ENCODE peak calls at places on chromosomes 3 and 15, in eight cellular contexts. D is ovary, V is neural progenitor cell, O is heart left ventricle, C is mucosa of descending colon, I is colonic mucosa, Q is upper lobe of right lung, B is ascending aorta. T is an unnamed sample.

GRCh38 chr3:16441306-16441898 is 72.1 kb downstream of the RFTN1 start:
- DNase-seq in D (no peak), V (no peak), O (no peak), C (no peak), I (no peak), Q (no peak), B (no peak), T (no peak)

GRCh38 chr15:69508659-69509058 is 56.0 kb downstream of the RPLP1 start:
- DNase-seq in D (no peak), V (no peak), O (no peak), C (no peak), I (no peak), Q (no peak), B (no peak), T (no peak)

GRCh38 chr3:17741621-17742091 is 775 bp downstream of the TBC1D5 start:
- DNase-seq in D (no peak), V (no peak), O (no peak), C (no peak), I (no peak), Q (no peak), B (no peak), T (no peak)

GRCh38 chr3:4835616-4836043 is 143.6 kb upstream of the BHLHE40 start:
- DNase-seq in D (no peak), V (no peak), O (no peak), C (no peak), I (no peak), Q (no peak), B (no peak), T (no peak)

GRCh38 chr3:150345021-150345538 is 63.0 kb upstream of the TSC22D2 start:
- DNase-seq in D (no peak), V (peak; percentile 27), O (no peak), C (peak; percentile 96), I (peak; percentile 92), Q (no peak), B (no peak), T (no peak)

GRCh38 chr15:43948691-43949325 is 122.0 kb downstream of the WDR76 start:
- DNase-seq in D (no peak), V (no peak), O (no peak), C (no peak), I (no peak), Q (no peak), B (no peak), T (no peak)

GRCh38 chr15:82895983-82896382 is 56.5 kb downstream of the HOMER2 start:
- DNase-seq in D (no peak), V (no peak), O (no peak), C (no peak), I (no peak), Q (no peak), B (no peak), T (no peak)

GRCh38 chr3:94413721-94414106 is 350.9 kb downstream of the NSUN3 start:
- DNase-seq in D (no peak), V (no peak), O (no peak), C (no peak), I (no peak), Q (no peak), B (no peak), T (no peak)

GRCh38 chr15:99042909-99043308 is 35.3 kb upstream of the PGPEP1L start:
- DNase-seq in D (no peak), V (no peak), O (no peak), C (no peak), I (no peak), Q (peak; percentile 12), B (no peak), T (no peak)

GRCh38 chr3:177904661-177905060 is 631.6 kb upstream of the KCNMB2 start:
- DNase-seq in D (no peak), V (no peak), O (no peak), C (no peak), I (no peak), Q (no peak), B (no peak), T (no peak)

GRCh38 chr3:100710355-100711198 is 1.3 kb downstream of the TFG start:
- DNase-seq in D (no peak), V (peak; percentile 47), O (peak; percentile 19), C (peak; percentile 81), I (peak; percentile 82), Q (no peak), B (no peak), T (no peak)

GRCh38 chr3:128903501-128903900 is 24.1 kb downstream of the ACAD9 start:
- DNase-seq in D (no peak), V (no peak), O (no peak), C (no peak), I (no peak), Q (no peak), B (no peak), T (no peak)

GRCh38 chr15:51505251-51505650 is 117.3 kb downstream of the DMXL2 start:
- DNase-seq in D (no peak), V (no peak), O (no peak), C (no peak), I (no peak), Q (no peak), B (no peak), T (no peak)

GRCh38 chr3:176906046-176906905 is 291.0 kb downstream of the TBL1XR1 start:
- DNase-seq in D (peak; percentile 14), V (no peak), O (peak; percentile 40), C (no peak), I (no peak), Q (no peak), B (no peak), T (no peak)

GRCh38 chr15:48604567-48604966 is 40.9 kb downstream of the FBN1 start:
- DNase-seq in D (no peak), V (no peak), O (no peak), C (no peak), I (no peak), Q (no peak), B (no peak), T (no peak)

GRCh38 chr3:112004187-112004586 is 5.5 kb downstream of the TAGLN3 start:
- DNase-seq in D (no peak), V (no peak), O (no peak), C (no peak), I (no peak), Q (no peak), B (no peak), T (no peak)

DNA sequence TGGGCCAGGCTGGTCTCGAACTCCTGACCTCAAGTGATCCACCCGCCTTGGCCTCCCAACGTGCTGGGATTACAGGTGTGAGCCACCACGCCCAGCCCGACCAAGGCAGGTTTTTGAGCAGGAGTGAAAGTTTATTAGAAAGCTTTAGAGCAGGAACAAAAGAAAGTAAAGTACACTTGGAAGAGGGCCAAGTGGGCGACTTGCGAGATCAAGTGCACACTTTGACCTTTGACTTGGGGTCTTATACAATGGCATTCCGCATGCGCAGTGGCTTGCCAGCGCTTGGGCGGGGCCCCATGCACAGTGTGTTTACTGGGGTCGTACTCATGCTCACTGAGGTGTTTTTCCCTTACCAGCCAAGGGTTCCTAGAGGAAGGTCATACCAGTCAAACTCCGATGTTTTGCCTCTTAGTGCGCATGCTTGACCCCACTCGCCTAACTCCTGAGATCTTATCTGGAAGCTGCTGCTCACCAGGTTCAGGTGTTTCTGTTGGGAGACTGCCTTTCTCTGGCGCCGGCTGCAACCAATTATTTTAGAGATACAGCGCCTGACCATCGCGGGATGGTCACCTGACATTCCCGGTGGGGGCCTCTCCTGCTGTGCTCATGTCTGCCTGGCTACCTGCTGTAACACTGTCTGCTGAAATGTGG is 46.9 kb upstream of the FLNB start:
- DNase-seq in D (no peak), V (no peak), O (no peak), C (peak; percentile 72), I (no peak), Q (no peak), B (no peak), T (no peak)
- H3K4me1 ChIP-seq in D (peaks cover 7% of the 10 kb centered on the region), V (no peaks in the 10 kb centered on the region), O (peaks cover 41% of the 10 kb centered on the region), C (peaks cover 29% of the 10 kb centered on the region), I (peaks cover 20% of the 10 kb centered on the region), Q (peaks cover 21% of the 10 kb centered on the region), B (no peaks in the 10 kb centered on the region), T (peaks cover 33% of the 10 kb centered on the region)

GRCh38 chr15:94667109-94667508 is 435.7 kb downstream of the MCTP2 start:
- DNase-seq in D (no peak), V (no peak), O (no peak), C (no peak), I (no peak), Q (no peak), B (no peak), T (no peak)

GRCh38 chr15:94670436-94671034 is 439.2 kb downstream of the MCTP2 start:
- DNase-seq in D (no peak), V (peak; percentile 61), O (no peak), C (peak; percentile 10), I (no peak), Q (no peak), B (no peak), T (no peak)

GRCh38 chr15:94665687-94666441 is 434.5 kb downstream of the MCTP2 start:
- DNase-seq in D (no peak), V (no peak), O (no peak), C (no peak), I (no peak), Q (no peak), B (no peak), T (no peak)

GRCh38 chr15:94671845-94672524 is 440.6 kb downstream of the MCTP2 start:
- DNase-seq in D (peak; percentile 35), V (peak; percentile 81), O (peak; percentile 12), C (no peak), I (no peak), Q (no peak), B (no peak), T (no peak)

DNA sequence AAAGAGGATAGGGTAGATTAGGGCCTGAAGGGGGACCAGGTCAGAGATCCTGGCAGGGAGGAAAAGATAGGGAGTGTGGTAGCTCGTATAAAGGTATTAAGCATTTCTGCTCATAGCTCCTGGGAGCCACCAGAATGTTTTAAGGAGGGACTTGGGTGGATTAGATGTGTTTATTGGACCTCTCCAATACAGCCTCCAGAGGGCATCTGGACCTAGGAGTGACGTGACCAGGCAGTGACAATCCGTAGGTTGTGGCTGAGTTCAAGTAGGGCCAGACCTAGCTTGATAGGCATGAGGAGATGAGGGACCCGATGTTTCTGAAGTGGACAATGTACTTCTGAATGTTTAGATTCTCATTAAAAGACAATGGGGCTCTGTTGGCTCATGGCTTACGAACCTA is 435.2 kb downstream of the MCTP2 start:
- DNase-seq in D (no peak), V (no peak), O (no peak), C (no peak), I (no peak), Q (no peak), B (no peak), T (no peak)
- TF ChIP-seq CTCF in D (no peak), V (no peak), O (no peak), C (no peak), I (no peak), Q (no peak), B (no peak), T (no peak)

GRCh38 chr3:71402280-71402679 is 181.2 kb downstream of the FOXP1 start:
- DNase-seq in D (no peak), V (no peak), O (no peak), C (no peak), I (no peak), Q (no peak), B (no peak), T (no peak)
- H3K4me1 ChIP-seq in D (peaks cover 2% of the 10 kb centered on the region), V (peaks cover 6% of the 10 kb centered on the region), O (peaks cover 22% of the 10 kb centered on the region), C (peaks cover 14% of the 10 kb centered on the region), I (peaks cover 4% of the 10 kb centered on the region), Q (peaks cover 15% of the 10 kb centered on the region), B (peaks cover 6% of the 10 kb centered on the region), T (peaks cover 27% of the 10 kb centered on the region)

DNA sequence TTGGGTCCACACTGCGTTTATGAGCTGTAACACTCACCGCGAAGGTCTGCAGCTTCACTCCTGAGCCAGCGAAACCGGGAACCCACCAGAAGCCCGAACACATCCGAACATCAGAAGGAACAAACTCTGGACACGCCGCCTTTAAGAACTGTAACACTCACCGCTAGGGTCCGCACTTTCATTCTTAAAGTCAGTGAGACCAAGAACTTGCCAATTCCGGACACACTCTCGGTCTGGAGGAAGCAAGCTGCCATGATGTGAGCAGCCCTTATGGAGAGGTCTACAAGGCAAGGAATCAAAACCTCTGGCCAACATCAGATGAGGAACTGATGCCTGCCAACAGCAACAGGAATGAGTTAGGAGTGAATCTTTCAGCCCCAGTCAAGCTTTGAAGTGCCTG is 62.9 kb downstream of the SLC28A2 start:
- DNase-seq in D (no peak), V (peak; percentile 58), O (peak; percentile 23), C (peak; percentile 53), I (no peak), Q (no peak), B (no peak), T (no peak)
- TF ChIP-seq CTCF in D (no peak), V (peak; percentile 42), O (peak; percentile 29), C (no peak), I (no peak), Q (peak; percentile 7), B (peak; percentile 20), T (peak; percentile 45)

T was measured in left ventricle myocardium inferior.